ENCODE peak calls at places on chromosomes 3 and 15, in six cellular contexts. M is sigmoid colon, E is suprapubic skin, K is transverse colon, J is HCT116, Y is prostate gland. F is an unnamed sample.

GRCh38 chr3:173891272-173892100 is 493.9 kb downstream of the NLGN1 start:
- DNase-seq in M (no peak), E (no peak), K (no peak), J (no peak), Y (no peak), F (no peak)

GRCh38 chr15:63258658-63259057 is 18.7 kb upstream of the APH1B start:
- DNase-seq in M (no peak), E (no peak), K (no peak), J (no peak), Y (no peak), F (no peak)

GRCh38 chr15:88241461-88241860 is 15.1 kb downstream of the NTRK3 start:
- DNase-seq in M (no peak), E (no peak), K (no peak), J (no peak), Y (no peak), F (no peak)

GRCh38 chr15:80996247-80996646 is 4.5 kb upstream of the TLNRD1 start:
- DNase-seq in M (no peak), E (no peak), K (no peak), J (no peak), Y (no peak), F (no peak)

GRCh38 chr3:140910860-140911259 is 30.8 kb upstream of the SLC25A36 start:
- DNase-seq in M (no peak), E (no peak), K (no peak), J (peak; percentile 51), Y (no peak), F (no peak)

GRCh38 chr15:45276851-45277250 is 24.8 kb downstream of the SLC28A2 start:
- DNase-seq in M (no peak), E (no peak), K (no peak), J (no peak), Y (no peak), F (no peak)

GRCh38 chr3:128942161-128942952 is 51.5 kb downstream of the CFAP92 start:
- DNase-seq in M (no peak), E (peak; percentile 63), K (no peak), J (peak; percentile 38), Y (no peak), F (no peak)

GRCh38 chr3:158918008-158918407 is 116.2 kb downstream of the MFSD1 start:
- DNase-seq in M (no peak), E (no peak), K (peak; percentile 24), J (peak; percentile 52), Y (no peak), F (peak; percentile 46)

GRCh38 chr3:123349566-123350450 is 99.1 kb downstream of the ADCY5 start:
- DNase-seq in M (peak; percentile 55), E (no peak), K (no peak), J (no peak), Y (no peak), F (no peak)

GRCh38 chr3:128014548-128014947 is 37.7 kb upstream of the SEC61A1 start:
- DNase-seq in M (no peak), E (no peak), K (no peak), J (no peak), Y (no peak), F (no peak)

GRCh38 chr15:65580287-65580686 is 30.6 kb downstream of the INTS14 start:
- DNase-seq in M (no peak), E (no peak), K (no peak), J (no peak), Y (no peak), F (no peak)

GRCh38 chr15:34815836-34816235 is 20.5 kb upstream of the ACTC1 start:
- DNase-seq in M (no peak), E (no peak), K (no peak), J (no peak), Y (no peak), F (no peak)

GRCh38 chr15:71116942-71117341 is 1.7 kb downstream of the THSD4 start:
- DNase-seq in M (no peak), E (no peak), K (peak; percentile 59), J (no peak), Y (peak; percentile 71), F (no peak)

GRCh38 chr15:70023064-70023768 is 74.5 kb downstream of the TLE3 start:
- DNase-seq in M (no peak), E (no peak), K (no peak), J (peak; percentile 15), Y (peak; percentile 7), F (no peak)

GRCh38 chr3:42179110-42179725 is 86.8 kb downstream of the CCK start:
- DNase-seq in M (peak; percentile 65), E (no peak), K (peak; percentile 55), J (peak; percentile 85), Y (no peak), F (no peak)

GRCh38 chr3:14465425-14465824 is 63.0 kb downstream of the SLC6A6 start:
- DNase-seq in M (no peak), E (no peak), K (no peak), J (no peak), Y (no peak), F (no peak)

GRCh38 chr15:89303986-89304385 is 30.6 kb downstream of the POLG start:
- DNase-seq in M (no peak), E (no peak), K (no peak), J (no peak), Y (no peak), F (no peak)

GRCh38 chr3:144746631-144747030 is 775.0 kb downstream of the DIPK2A start:
- DNase-seq in M (no peak), E (no peak), K (no peak), J (no peak), Y (no peak), F (no peak)

GRCh38 chr15:99452728-99453643 is 112.8 kb upstream of the MEF2A start:
- DNase-seq in M (peak; percentile 91), E (no peak), K (peak; percentile 67), J (no peak), Y (no peak), F (peak; percentile 83)

GRCh38 chr15:34691024-34691423 is 63.8 kb downstream of the GJD2 start:
- DNase-seq in M (no peak), E (no peak), K (no peak), J (no peak), Y (no peak), F (no peak)

GRCh38 chr15:68526269-68526668 is 52.5 kb upstream of the CORO2B start:
- DNase-seq in M (no peak), E (no peak), K (no peak), J (no peak), Y (no peak), F (no peak)

GRCh38 chr15:74635228-74635627 is 19.6 kb downstream of the CLK3 start:
- DNase-seq in M (no peak), E (no peak), K (peak; percentile 77), J (no peak), Y (peak; percentile 62), F (peak; percentile 72)
- TF ChIP-seq CTCF in M (peak; percentile 81), E (peak; percentile 83), K (peak; percentile 80), J (peak; percentile 94), Y (peak; percentile 91), F (peak; percentile 91)

DNA sequence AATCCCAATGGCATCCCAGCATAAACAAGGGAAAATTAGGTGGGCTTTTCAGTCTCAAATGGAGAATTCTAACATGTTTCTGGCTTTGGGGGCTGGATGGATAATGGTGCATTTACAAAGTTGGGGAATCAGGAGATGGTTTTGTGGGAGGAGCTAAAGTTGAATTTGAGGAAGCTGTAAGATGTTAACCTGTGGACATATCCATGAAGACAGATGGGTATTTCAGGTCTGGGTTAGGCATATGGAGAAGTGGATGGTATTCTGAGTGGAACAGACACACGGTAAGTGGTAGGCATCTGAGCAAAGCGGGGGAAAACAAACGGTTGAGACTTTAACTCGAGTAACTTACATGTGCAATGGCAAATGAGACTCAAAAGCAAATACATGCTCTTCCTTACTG is 1.7 kb upstream of the LMLN start:
- DNase-seq in M (no peak), E (no peak), K (no peak), J (no peak), Y (no peak), F (no peak)
- TF ChIP-seq POLR2AphosphoS5 in M (no peak), E (no peak), K (no peak), J (no peak), Y (no peak), F (no peak)

GRCh38 chr15:26721231-26721630 is 51.6 kb downstream of the GABRB3 start:
- DNase-seq in M (no peak), E (no peak), K (no peak), J (no peak), Y (no peak), F (no peak)

GRCh38 chr15:26716069-26716468 is 56.8 kb downstream of the GABRB3 start:
- DNase-seq in M (no peak), E (no peak), K (no peak), J (no peak), Y (no peak), F (no peak)

GRCh38 chr15:26722621-26723160 is 50.2 kb downstream of the GABRB3 start:
- DNase-seq in M (no peak), E (no peak), K (no peak), J (no peak), Y (no peak), F (no peak)

GRCh38 chr15:26724381-26724780 is 48.5 kb downstream of the GABRB3 start:
- DNase-seq in M (no peak), E (no peak), K (no peak), J (no peak), Y (no peak), F (no peak)

DNA sequence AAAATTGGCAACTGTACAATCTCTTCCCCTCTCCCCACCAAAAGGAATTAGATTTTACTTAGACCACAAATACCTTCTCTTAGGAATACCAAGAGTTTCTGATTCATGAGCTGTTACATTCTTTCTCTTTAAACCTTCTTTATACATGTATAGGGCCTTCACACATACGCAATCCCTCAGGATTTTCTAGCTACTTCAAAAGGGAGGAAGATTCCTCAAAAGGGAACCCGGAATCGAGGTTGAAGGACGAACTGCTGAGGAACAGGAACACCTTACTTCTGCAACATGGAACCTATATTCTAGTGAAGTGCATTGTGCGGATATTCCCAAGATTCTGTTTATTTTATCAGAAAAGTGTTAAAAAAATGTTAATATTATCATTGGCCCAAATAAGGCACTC is 52.3 kb downstream of the GABRB3 start:
- DNase-seq in M (no peak), E (no peak), K (no peak), J (no peak), Y (no peak), F (no peak)
- H3K4me3 ChIP-seq in M (no peak overlapping the region), E (no peak overlapping the region), K (no peak overlapping the region), J (no peak overlapping the region), Y (no peak overlapping the region), F (no peak overlapping the region)

GRCh38 chr3:52693071-52693470 is 7.2 kb downstream of the GNL3 start:
- DNase-seq in M (no peak), E (no peak), K (no peak), J (no peak), Y (no peak), F (no peak)

GRCh38 chr3:52697622-52697946 is 8.0 kb downstream of the GLT8D1 start:
- DNase-seq in M (no peak), E (no peak), K (no peak), J (no peak), Y (no peak), F (no peak)

GRCh38 chr3:52694528-52695189 is 8.8 kb downstream of the GNL3 start:
- DNase-seq in M (no peak), E (no peak), K (no peak), J (no peak), Y (no peak), F (no peak)

GRCh38 chr3:52695798-52696649 is 9.6 kb downstream of the GLT8D1 start:
- DNase-seq in M (no peak), E (no peak), K (no peak), J (no peak), Y (no peak), F (no peak)

GRCh38 chr3:52696830-52697621 is 8.6 kb downstream of the GLT8D1 start:
- DNase-seq in M (no peak), E (no peak), K (no peak), J (no peak), Y (no peak), F (no peak)
- TF ChIP-seq CTCF in M (no peak), E (no peak), K (no peak), J (no peak), Y (no peak), F (no peak)

F was measured in stomach.